ENCODE peak calls at places on chromosomes 2 and 18, in six cellular contexts. K, L, H, G, P and Q are unnamed samples.

GRCh38 chr2:227256605-227257004 is 68.4 kb upstream of the MFF start:
- DNase-seq in P (no peak), H (no peak), L (no peak), K (no peak), G (no peak), Q (no peak)

GRCh38 chr2:29573602-29574001 is 347.8 kb downstream of the ALK start:
- DNase-seq in L (no peak), H (no peak), P (no peak), G (no peak), K (no peak), Q (no peak)

GRCh38 chr2:27683390-27684071 is 19.8 kb downstream of the SLC4A1AP start:
- DNase-seq in H (no peak), G (peak), P (peak), K (peak), L (peak), Q (peak)

GRCh38 chr2:179440642-179441251 is 176.1 kb upstream of the SESTD1 start:
- DNase-seq in L (no peak), K (no peak), H (no peak), P (no peak), G (no peak), Q (peak)

GRCh38 chr2:129281761-129282160 is 697.7 kb upstream of the RAB6C start:
- DNase-seq in G (no peak), K (peak), P (no peak), L (no peak), H (no peak), Q (no peak)

GRCh38 chr18:7926526-7926925 is 359.4 kb downstream of the PTPRM start:
- DNase-seq in K (no peak), H (no peak), P (no peak), L (no peak), G (peak), Q (no peak)

GRCh38 chr2:189221811-189222210 is 42.2 kb upstream of the COL5A2 start:
- DNase-seq in G (no peak), P (no peak), L (no peak), H (no peak), K (no peak), Q (no peak)

GRCh38 chr2:178482437-178482836 is 2.2 kb downstream of the PLEKHA3 start:
- DNase-seq in L (no peak), K (no peak), H (no peak), G (no peak), P (peak), Q (peak)

GRCh38 chr2:85255813-85256581 is 71.8 kb downstream of the TGOLN2 start:
- DNase-seq in K (peak), H (peak), P (no peak), G (peak), L (no peak), Q (no peak)

GRCh38 chr18:50644807-50645206 is 84.9 kb downstream of the MAPK4 start:
- DNase-seq in H (no peak), L (no peak), K (no peak), G (no peak), P (no peak), Q (no peak)

GRCh38 chr2:229942671-229943070 is 20.4 kb downstream of the FBXO36 start:
- DNase-seq in K (no peak), G (no peak), P (no peak), H (no peak), L (no peak), Q (no peak)

GRCh38 chr2:240250150-240250984 is 109.9 kb upstream of the OTOS start:
- DNase-seq in P (no peak), G (peak), L (no peak), K (no peak), H (no peak), Q (no peak)

GRCh38 chr2:113219889-113220641 is 46.3 kb downstream of the PSD4 start:
- DNase-seq in H (no peak), L (peak), G (peak), K (peak), P (no peak), Q (no peak)

GRCh38 chr2:162734866-162735265 is 103.7 kb downstream of the KCNH7 start:
- DNase-seq in L (no peak), P (no peak), G (no peak), K (no peak), H (no peak), Q (no peak)

GRCh38 chr2:215794829-215795546 is 218.4 kb downstream of the MREG start:
- DNase-seq in L (no peak), G (no peak), K (no peak), P (no peak), H (no peak), Q (no peak)

GRCh38 chr2:113248997-113249770 is 29.5 kb downstream of the PAX8 start:
- DNase-seq in K (peak), G (peak), L (peak), H (no peak), P (peak), Q (peak)

GRCh38 chr2:123080331-123080730 is 944.8 kb upstream of the CNTNAP5 start:
- DNase-seq in K (no peak), P (no peak), G (no peak), H (no peak), L (no peak), Q (no peak)

GRCh38 chr2:196927318-196928225 is 1.1 kb upstream of the PGAP1 start:
- DNase-seq in G (no peak), L (no peak), P (peak), K (peak), H (no peak), Q (peak)

GRCh38 chr2:234677758-234678538 is 181.1 kb upstream of the ARL4C start:
- DNase-seq in K (no peak), G (no peak), P (no peak), L (no peak), H (no peak), Q (no peak)

DNA sequence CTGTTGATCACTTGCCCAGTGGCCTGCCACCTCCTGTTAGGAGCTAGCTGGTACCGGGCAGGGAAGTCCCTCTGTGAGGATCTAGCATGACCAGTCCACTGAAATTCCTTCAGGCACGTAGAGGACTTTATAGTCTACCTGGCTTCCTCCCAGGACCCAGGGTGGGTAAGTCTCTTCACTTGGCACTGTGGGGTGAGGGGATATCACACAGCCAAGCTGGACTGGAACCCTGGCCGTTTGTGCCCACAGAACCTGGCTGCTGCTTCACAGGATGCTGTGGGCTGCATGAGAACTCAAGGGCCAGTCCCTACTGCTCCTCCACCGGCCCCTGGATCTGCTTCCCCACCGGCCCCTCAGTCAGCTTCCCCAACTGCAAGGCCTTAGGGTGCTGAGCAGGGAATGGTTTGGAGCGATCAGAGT is 35.8 kb downstream of the HS1BP3 start:
- DNase-seq in P (no peak), H (peak), G (no peak), K (no peak), L (no peak), Q (no peak)
- TF ChIP-seq CTCF in P (no peak), H (peak), G (no peak), K (no peak), L (no peak), Q (no peak)

GRCh38 chr2:121881038-121881437 is 125.6 kb downstream of the TSN start:
- DNase-seq in L (no peak), G (no peak), P (no peak), H (no peak), K (no peak), Q (no peak)
- TF ChIP-seq CTCF in L (no peak), G (no peak), P (no peak), H (no peak), K (no peak), Q (no peak)

DNA sequence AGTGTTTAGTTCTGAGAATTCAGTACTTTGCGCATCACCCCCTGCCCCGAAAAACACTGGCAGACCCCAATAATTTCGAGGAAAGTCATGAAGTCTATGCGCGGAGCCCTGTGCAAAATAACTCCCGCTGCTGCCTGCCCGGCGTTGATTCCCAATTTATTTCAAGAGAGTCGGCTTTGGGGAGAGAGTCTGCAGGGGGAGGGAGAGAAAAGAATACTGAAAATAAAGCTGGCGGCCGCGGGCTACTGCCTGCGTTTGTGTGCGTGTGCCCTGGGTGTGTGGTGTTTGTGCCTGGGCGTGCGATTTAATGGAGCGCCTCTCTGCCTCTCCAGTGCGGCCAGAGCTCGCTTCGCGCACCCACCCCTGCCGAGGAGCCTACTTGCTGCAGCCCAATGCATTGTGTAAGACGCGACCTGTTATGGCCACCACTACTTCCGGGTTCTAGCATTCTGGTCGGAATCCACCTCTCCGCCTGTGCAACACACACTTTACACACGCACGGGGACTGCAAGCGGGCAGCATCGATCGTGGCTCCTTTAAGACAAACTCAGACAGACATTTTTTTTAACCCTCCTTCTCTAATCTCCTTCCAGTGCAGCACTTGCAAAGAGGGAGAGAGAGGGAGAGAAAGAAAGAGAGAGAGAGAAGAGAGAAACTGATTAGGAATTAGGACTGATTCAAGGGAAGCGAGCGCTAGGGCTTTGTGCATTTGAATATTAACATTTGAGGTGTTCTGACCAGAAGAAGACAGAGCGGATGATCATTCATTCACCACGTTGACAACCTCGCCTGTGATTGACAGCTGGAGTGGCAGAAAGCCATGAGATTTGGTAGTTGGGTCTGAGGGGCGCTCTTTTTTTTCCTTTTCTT is at the start of gene MEIS1:
- DNase-seq in K (peak), G (peak), L (peak), H (peak), P (peak), Q (peak)
- TF ChIP-seq CTCF in K (no peak), G (no peak), L (no peak), H (no peak), P (no peak), Q (no peak)

GRCh38 chr18:70421471-70421870 is 132.6 kb downstream of the SOCS6 start:
- DNase-seq in P (no peak), G (no peak), L (no peak), K (no peak), H (no peak), Q (no peak)
- TF ChIP-seq CTCF in P (no peak), G (no peak), L (no peak), K (no peak), H (no peak), Q (no peak)

DNA sequence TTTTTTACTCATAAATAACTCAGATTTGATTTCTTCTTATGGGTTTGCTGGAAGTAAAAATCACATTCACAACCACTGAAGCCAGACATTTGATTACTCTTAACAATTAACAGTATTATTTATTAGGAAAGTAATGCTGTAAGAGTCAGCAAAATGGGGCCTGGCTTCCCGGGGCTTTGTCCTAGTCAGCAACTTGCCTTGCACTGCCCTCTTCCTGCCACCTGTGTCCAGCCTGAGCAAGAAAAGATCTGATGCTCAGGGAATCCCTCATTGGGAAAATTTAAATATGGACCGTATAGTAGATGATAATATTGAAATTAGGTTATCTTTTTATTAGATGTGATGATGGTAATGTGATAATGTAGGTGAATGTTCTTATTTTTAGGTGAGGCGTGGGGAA is 30.8 kb upstream of the ACYP2 start:
- DNase-seq in P (no peak), H (no peak), L (no peak), K (peak), G (peak), Q (no peak)
- TF ChIP-seq CTCF in P (no peak), H (peak), L (peak), K (peak), G (peak), Q (no peak)

DNA sequence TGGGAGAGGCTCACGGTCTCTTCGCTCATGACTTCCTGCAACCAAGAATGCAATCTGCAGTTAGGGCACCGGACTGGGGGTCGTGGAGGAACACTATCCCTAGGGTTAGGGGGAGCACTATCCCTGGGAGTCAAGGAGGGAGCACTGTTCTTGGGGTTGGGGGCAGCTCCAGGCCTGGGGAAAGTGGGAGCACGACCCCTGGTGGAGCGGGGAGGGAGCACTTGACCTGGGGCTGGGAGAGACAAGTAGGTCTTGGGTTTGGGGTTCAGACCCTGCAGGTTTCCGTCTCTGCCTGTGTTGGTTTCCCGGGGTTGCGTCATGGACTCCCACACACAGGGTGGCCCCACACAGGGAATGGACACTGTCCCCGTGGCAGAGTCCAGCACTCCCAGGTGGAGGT is 133.6 kb downstream of the TPO start:
- DNase-seq in P (no peak), K (no peak), H (peak), G (no peak), L (no peak), Q (no peak)
- TF ChIP-seq CTCF in P (peak), K (no peak), H (no peak), G (no peak), L (no peak), Q (no peak)

GRCh38 chr2:20350753-20351554 is at the start of gene PUM2:
- DNase-seq in G (peak), L (peak), H (peak), K (peak), P (peak), Q (peak)
- TF ChIP-seq CTCF in G (peak), L (no peak), H (peak), K (peak), P (no peak), Q (no peak)

GRCh38 chr18:74290831-74291770 is 662 bp downstream of the CYB5A start:
- DNase-seq in G (peak), K (peak), P (peak), L (peak), H (no peak), Q (no peak)
- TF ChIP-seq CTCF in G (peak), K (peak), P (no peak), L (no peak), H (no peak), Q (no peak)